ENCODE peak calls at places on chromosome 9, in four cellular contexts. E, U, D and T are unnamed samples.

GRCh38 chr9:109793196-109793595 is 13.2 kb downstream of the PALM2AKAP2 start:
- DNase-seq in E (no peak), U (no peak), D (no peak), T (no peak)

GRCh38 chr9:34070601-34071340 is 22.1 kb upstream of the UBAP2 start:
- DNase-seq in E (no peak), U (no peak), D (no peak), T (no peak)

GRCh38 chr9:101674165-101674564 is 64.3 kb downstream of the GRIN3A start:
- DNase-seq in E (peak), U (no peak), D (no peak), T (no peak)

GRCh38 chr9:14616188-14616982 is 76.8 kb downstream of the ZDHHC21 start:
- DNase-seq in E (peak), U (no peak), D (no peak), T (peak)

GRCh38 chr9:107141967-107142366 is 141.1 kb upstream of the RAD23B start:
- DNase-seq in E (peak), U (no peak), D (no peak), T (no peak)

GRCh38 chr9:15306068-15306756 is 804 bp downstream of the TTC39B start:
- DNase-seq in E (peak), U (peak), D (no peak), T (no peak)

GRCh38 chr9:35464056-35465025 is 25.6 kb upstream of the RUSC2 start:
- DNase-seq in E (no peak), U (no peak), D (no peak), T (no peak)

GRCh38 chr9:118209343-118209742 is 505.1 kb downstream of the TLR4 start:
- DNase-seq in E (no peak), U (no peak), D (no peak), T (no peak)

GRCh38 chr9:6106576-6107339 is 91.3 kb upstream of the RANBP6 start:
- DNase-seq in E (peak), U (no peak), D (no peak), T (no peak)

GRCh38 chr9:97514531-97514930 is 13.1 kb downstream of the TMOD1 start:
- DNase-seq in E (no peak), U (no peak), D (no peak), T (no peak)

GRCh38 chr9:35696520-35697215 is 6.9 kb upstream of the TPM2 start:
- DNase-seq in E (peak), U (peak), D (no peak), T (peak)

GRCh38 chr9:137034709-137035506 is 3.0 kb upstream of the FUT7 start:
- DNase-seq in E (peak), U (peak), D (peak), T (peak)

GRCh38 chr9:95499101-95499676 is 17.6 kb downstream of the PTCH1 start:
- DNase-seq in E (no peak), U (no peak), D (no peak), T (no peak)

GRCh38 chr9:136880651-136881050 is 5.7 kb upstream of the TRAF2 start:
- DNase-seq in E (no peak), U (no peak), D (no peak), T (no peak)

GRCh38 chr9:92966518-92966800 is 19.1 kb downstream of the FGD3 start:
- DNase-seq in E (no peak), U (no peak), D (no peak), T (no peak)

GRCh38 chr9:37995348-37995737 is 73.7 kb downstream of the SHB start:
- DNase-seq in E (no peak), U (no peak), D (no peak), T (no peak)

GRCh38 chr9:78863531-78863930 is 566.6 kb downstream of the PSAT1 start:
- DNase-seq in E (no peak), U (no peak), D (no peak), T (no peak)

GRCh38 chr9:72254881-72255545 is 105.8 kb downstream of the GDA start:
- DNase-seq in E (no peak), U (no peak), D (no peak), T (no peak)

GRCh38 chr9:83955985-83956287 is 24.1 kb downstream of the HNRNPK start:
- DNase-seq in E (peak), U (peak), D (no peak), T (peak)

GRCh38 chr9:120609636-120610035 is 29.7 kb upstream of the CDK5RAP2 start:
- DNase-seq in E (no peak), U (no peak), D (no peak), T (no peak)

GRCh38 chr9:76912631-76913275 is 6.8 kb upstream of the PRUNE2 start:
- DNase-seq in E (peak), U (no peak), D (no peak), T (no peak)

GRCh38 chr9:69391946-69392345 is 66.9 kb downstream of the ENTREP1 start:
- DNase-seq in E (no peak), U (no peak), D (no peak), T (no peak)

GRCh38 chr9:132622144-132622543 is 39.7 kb downstream of the BARHL1 start:
- DNase-seq in E (no peak), U (no peak), D (no peak), T (no peak)

GRCh38 chr9:971901-972511 is 4.4 kb upstream of the DMRT3 start:
- DNase-seq in E (no peak), U (no peak), D (peak), T (no peak)

GRCh38 chr9:71769175-71770165 is 1.2 kb upstream of the CEMIP2 start:
- DNase-seq in E (peak), U (peak), D (no peak), T (peak)

GRCh38 chr9:133889498-133890301 is 102.4 kb downstream of the VAV2 start:
- DNase-seq in E (no peak), U (no peak), D (no peak), T (no peak)

GRCh38 chr9:128416014-128416413 is 4.6 kb upstream of the CERCAM start:
- DNase-seq in E (no peak), U (no peak), D (no peak), T (no peak)

GRCh38 chr9:92650296-92650695 is 19.6 kb downstream of the IPPK start:
- DNase-seq in E (no peak), U (no peak), D (no peak), T (no peak)

GRCh38 chr9:130240410-130241197 is 25.0 kb upstream of the HMCN2 start:
- DNase-seq in E (peak), U (no peak), D (no peak), T (peak)

GRCh38 chr9:115653231-115653630 is 500.4 kb upstream of the PAPPA start:
- DNase-seq in E (no peak), U (no peak), D (no peak), T (no peak)

GRCh38 chr9:128082173-128082572 is 14.1 kb downstream of the SLC25A25 start:
- DNase-seq in E (no peak), U (no peak), D (no peak), T (no peak)

GRCh38 chr9:103183569-103184191 is 188.5 kb downstream of the CYLC2 start:
- DNase-seq in E (no peak), U (no peak), D (no peak), T (no peak)

GRCh38 chr9:4714266-4715016 is 26.6 kb downstream of the AK3 start:
- DNase-seq in E (no peak), U (no peak), D (no peak), T (no peak)

GRCh38 chr9:131817073-131817472 is 77.2 kb upstream of the RAPGEF1 start:
- DNase-seq in E (no peak), U (no peak), D (no peak), T (no peak)

GRCh38 chr9:130861372-130862180 is 26.5 kb downstream of the ABL1 start:
- DNase-seq in E (no peak), U (no peak), D (no peak), T (no peak)

GRCh38 chr9:129022037-129022436 is 6.1 kb downstream of the SH3GLB2 start:
- DNase-seq in E (no peak), U (no peak), D (no peak), T (no peak)

GRCh38 chr9:16825971-16826370 is 44.5 kb downstream of the BNC2 start:
- DNase-seq in E (no peak), U (no peak), D (no peak), T (no peak)

GRCh38 chr9:20513126-20513913 is 109.0 kb downstream of the MLLT3 start:
- DNase-seq in E (no peak), U (no peak), D (no peak), T (no peak)